ENCODE peak calls at places on chromosome 11, in eight cellular contexts. G is nephron progenitor cell, F is right lobe of liver, T is NB4, S is lung, R is tibial artery, X is uterus, K is A673. J is an unnamed sample.

GRCh38 chr11:2576116-2576515 is 123.7 kb downstream of the KCNQ1OT1 start:
- DNase-seq in F (no peak), T (no peak), S (no peak), G (no peak), K (no peak), X (peak; percentile 6), R (peak; percentile 54), J (no peak)

GRCh38 chr11:47377571-47378010 is 756 bp downstream of the SPI1 start:
- DNase-seq in K (no peak), S (no peak), X (no peak), G (no peak), F (no peak), T (peak; percentile 59), R (no peak), J (no peak)

GRCh38 chr11:1932681-1933080 is 13.2 kb downstream of the TNNT3 start:
- DNase-seq in F (peak; percentile 9), G (no peak), K (no peak), R (no peak), T (no peak), S (no peak), X (no peak), J (no peak)

GRCh38 chr11:3037041-3037944 is 19.9 kb downstream of the CARS1 start:
- DNase-seq in S (peak; percentile 68), K (peak; percentile 77), X (peak; percentile 74), T (peak; percentile 69), R (peak; percentile 86), G (peak; percentile 88), F (peak; percentile 78), J (no peak)

GRCh38 chr11:69444381-69445130 is 36.9 kb upstream of the LINC01488 start:
- DNase-seq in R (peak; percentile 85), F (no peak), K (peak; percentile 70), S (peak; percentile 87), G (peak; percentile 60), X (peak; percentile 75), T (peak; percentile 99), J (peak; percentile 87)

GRCh38 chr11:10612217-10612862 is 43.9 kb upstream of the LYVE1 start:
- DNase-seq in G (no peak), X (no peak), R (no peak), K (no peak), T (peak; percentile 59), F (no peak), S (no peak), J (no peak)

GRCh38 chr11:47668665-47669064 is 26.3 kb upstream of the MTCH2 start:
- DNase-seq in S (no peak), K (no peak), R (no peak), F (no peak), G (no peak), T (no peak), X (no peak), J (no peak)

GRCh38 chr11:64654958-64655541 is 64.0 kb downstream of the SLC22A12 start:
- DNase-seq in G (no peak), T (peak; percentile 86), R (no peak), S (no peak), F (no peak), X (no peak), K (no peak), J (no peak)

GRCh38 chr11:69370984-69371709 is 77.2 kb downstream of the MYEOV start:
- DNase-seq in T (no peak), F (peak; percentile 27), R (peak; percentile 27), S (no peak), X (no peak), G (no peak), K (no peak), J (no peak)

GRCh38 chr11:115958089-115959000 is 454.1 kb upstream of the CADM1 start:
- DNase-seq in K (no peak), R (no peak), G (no peak), T (no peak), F (no peak), S (no peak), X (no peak), J (no peak)

GRCh38 chr11:64998141-64998540 is 1.4 kb upstream of the BATF2 start:
- DNase-seq in T (no peak), X (no peak), G (no peak), S (no peak), F (no peak), K (no peak), R (no peak), J (no peak)

GRCh38 chr11:133386262-133386661 is 146.0 kb downstream of the OPCML start:
- DNase-seq in G (no peak), R (no peak), T (peak; percentile 52), K (no peak), S (no peak), F (no peak), X (no peak), J (no peak)

GRCh38 chr11:105148241-105148640 is 8.7 kb upstream of the CARD18 start:
- DNase-seq in T (no peak), R (no peak), F (no peak), K (no peak), G (no peak), X (no peak), S (no peak), J (no peak)

GRCh38 chr11:440065-441042 is 1.5 kb downstream of the ANO9 start:
- DNase-seq in K (no peak), T (peak; percentile 38), G (no peak), S (no peak), F (no peak), X (no peak), R (no peak), J (no peak)
- TF ChIP-seq CTCF in K (no peak), T (peak; percentile 6), G (no peak), S (no peak), F (no peak), X (no peak), R (no peak), J (peak; percentile 16)

DNA sequence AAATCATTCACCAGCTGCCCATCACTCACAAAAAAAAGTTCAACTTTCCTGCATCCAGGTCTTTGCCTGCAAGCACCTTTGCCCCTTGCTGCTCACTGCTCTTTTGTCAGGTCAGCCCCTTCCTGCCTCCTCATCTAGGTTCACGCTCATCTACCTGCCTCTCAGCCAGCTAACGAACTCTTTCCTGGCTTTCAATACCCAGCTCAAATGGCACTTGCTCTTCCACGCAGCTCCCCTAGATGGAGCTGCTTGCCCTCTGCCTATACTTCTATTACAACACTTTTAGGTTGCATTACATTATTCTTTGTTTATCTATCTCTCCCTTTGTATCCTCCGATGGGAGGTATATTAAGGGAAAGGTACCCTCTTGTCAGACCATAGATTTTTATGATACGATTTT is 78.9 kb upstream of the TBCEL start:
- DNase-seq in R (no peak), S (no peak), K (no peak), T (peak; percentile 19), X (no peak), F (no peak), G (no peak), J (no peak)
- TF ChIP-seq CTCF in R (no peak), S (no peak), K (peak; percentile 40), T (peak; percentile 47), X (no peak), F (no peak), G (no peak), J (peak; percentile 8)

GRCh38 chr11:8768625-8769333 is 86.2 kb downstream of the RPL27A start:
- DNase-seq in X (peak; percentile 30), K (no peak), G (no peak), F (peak; percentile 30), T (no peak), S (peak; percentile 57), R (peak; percentile 80), J (peak; percentile 89)
- TF ChIP-seq CTCF in X (peak; percentile 15), K (no peak), G (no peak), F (peak; percentile 31), T (no peak), S (no peak), R (peak; percentile 39), J (peak; percentile 66)

DNA sequence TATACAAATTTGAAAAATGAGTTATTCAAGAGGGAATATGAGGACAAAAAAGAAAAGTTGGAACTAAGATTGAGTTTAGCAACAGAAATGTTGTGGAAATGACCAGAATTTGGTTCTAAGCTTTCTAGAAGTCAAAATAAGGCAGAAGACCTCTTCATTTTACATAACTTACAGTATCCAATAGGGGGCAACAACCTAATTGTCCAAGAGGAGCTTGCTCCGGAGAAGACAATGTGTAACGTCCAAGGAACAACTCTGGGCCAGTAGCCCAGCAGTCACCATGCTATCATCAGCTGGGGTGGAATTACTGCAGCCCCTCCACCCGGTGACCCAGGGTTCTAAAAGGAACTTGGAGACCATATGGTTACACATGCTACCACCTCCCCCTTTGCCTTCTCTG is 14.1 kb downstream of the CNTF start:
- DNase-seq in T (no peak), X (no peak), G (no peak), F (no peak), S (no peak), K (no peak), R (no peak), J (no peak)
- TF ChIP-seq CTCF in T (no peak), X (no peak), G (no peak), F (no peak), S (no peak), K (no peak), R (no peak), J (no peak)

DNA sequence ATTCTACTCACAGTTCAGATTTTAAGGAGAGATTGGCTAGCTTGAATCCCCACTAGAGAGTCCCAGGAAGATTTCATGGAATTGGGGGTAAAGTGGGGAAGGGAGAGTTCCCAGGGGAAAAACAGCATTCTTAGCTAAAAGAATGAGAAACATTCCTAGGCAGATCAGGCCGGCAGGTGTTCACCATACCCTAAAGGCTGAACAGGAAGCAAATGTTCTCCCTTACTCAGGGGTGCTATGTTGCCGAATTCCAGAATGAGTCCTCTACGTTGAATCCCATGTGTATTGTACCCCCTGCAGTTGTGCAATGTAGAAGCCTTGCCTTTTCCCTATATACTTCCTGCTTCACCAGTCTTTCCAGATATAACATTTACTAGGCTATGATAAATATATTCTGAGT is 135.2 kb upstream of the NCAM1 start:
- DNase-seq in K (peak; percentile 35), T (no peak), R (no peak), G (no peak), F (no peak), S (no peak), X (no peak), J (no peak)
- TF ChIP-seq CTCF in K (no peak), T (no peak), R (no peak), G (no peak), F (no peak), S (no peak), X (no peak), J (no peak)

J was measured in AG09319.